ENCODE peak calls at places on chromosomes 3 and 15, in ten cellular contexts. L is pancreas, R is astrocyte of the cerebellum, J is uterus, D is bronchial epithelial cell, T is NT2/D1, I is fibroblast of lung, P is lower leg skin, G is right atrium auricular region, N is gastrocnemius medialis. H is an unnamed sample.

GRCh38 chr3:78907367-78907766 is 860.4 kb downstream of the ROBO1 start:
- DNase-seq in P (no peak), T (no peak), D (no peak), R (no peak), N (no peak), I (peak), L (no peak), J (no peak), G (no peak), H (peak)

GRCh38 chr3:58180940-58181587 is 29.7 kb downstream of the DNASE1L3 start:
- DNase-seq in L (no peak), T (no peak), I (no peak), J (no peak), P (no peak), R (no peak), G (no peak), N (no peak), D (peak), H (no peak)

GRCh38 chr3:197811343-197811742 is 20.3 kb downstream of the LRCH3 start:
- DNase-seq in L (no peak), P (peak), R (no peak), G (peak), I (peak), T (no peak), J (peak), D (no peak), N (peak), H (peak)

GRCh38 chr3:51384145-51384729 is 854 bp upstream of the MANF start:
- DNase-seq in J (peak), G (no peak), D (no peak), L (no peak), R (no peak), P (no peak), I (no peak), N (no peak), T (no peak), H (peak)

GRCh38 chr3:116199063-116199462 is 246.2 kb downstream of the LSAMP start:
- DNase-seq in L (no peak), T (no peak), P (no peak), N (no peak), J (no peak), I (no peak), R (no peak), D (no peak), G (no peak), H (no peak)

GRCh38 chr3:185983495-185984141 is 45.8 kb upstream of the TRA2B start:
- DNase-seq in G (peak), I (peak), L (peak), N (peak), P (peak), R (peak), T (peak), D (peak), J (peak), H (peak)

GRCh38 chr3:196419386-196419785 is 12.8 kb downstream of the UBXN7 start:
- DNase-seq in L (no peak), J (no peak), N (no peak), I (no peak), R (no peak), G (no peak), P (no peak), D (no peak), T (no peak), H (no peak)

GRCh38 chr3:170431054-170431453 is 12.4 kb downstream of the CLDN11 start:
- DNase-seq in N (no peak), L (no peak), R (no peak), P (no peak), T (no peak), I (no peak), D (no peak), G (no peak), J (no peak), H (no peak)

GRCh38 chr3:42600958-42601675 is 631 bp downstream of the NKTR start:
- DNase-seq in J (peak), N (peak), T (peak), R (peak), L (no peak), D (peak), G (peak), P (peak), I (peak), H (peak)

GRCh38 chr15:87672309-87672897 is 584.1 kb downstream of the NTRK3 start:
- DNase-seq in T (peak), L (peak), D (peak), R (peak), N (no peak), J (peak), I (peak), G (no peak), P (no peak), H (peak)

GRCh38 chr15:37015025-37015424 is 85.3 kb downstream of the MEIS2 start:
- DNase-seq in J (no peak), I (no peak), D (peak), L (no peak), T (no peak), R (peak), G (peak), P (no peak), N (no peak), H (no peak)

GRCh38 chr15:98842192-98842972 is 165.2 kb downstream of the PGPEP1L start:
- DNase-seq in J (no peak), I (no peak), T (no peak), L (no peak), N (no peak), G (no peak), R (no peak), P (no peak), D (peak), H (no peak)

GRCh38 chr3:143348486-143349327 is 229.1 kb downstream of the CHST2 start:
- DNase-seq in T (no peak), P (no peak), D (no peak), G (no peak), J (no peak), L (no peak), N (no peak), I (no peak), R (no peak), H (no peak)

GRCh38 chr15:97728791-97729190 is 231.7 kb upstream of the ARRDC4 start:
- DNase-seq in I (no peak), D (no peak), L (no peak), P (no peak), J (no peak), T (no peak), N (no peak), R (no peak), G (no peak), H (no peak)

GRCh38 chr15:69604050-69604378 is 151.4 kb downstream of the RPLP1 start:
- DNase-seq in N (no peak), D (peak), G (peak), L (peak), P (peak), R (no peak), T (no peak), J (no peak), I (no peak), H (peak)

GRCh38 chr3:122609798-122610559 is 32.5 kb downstream of the PARP15 start:
- DNase-seq in L (no peak), P (no peak), D (peak), N (no peak), I (peak), T (no peak), J (no peak), G (no peak), R (peak), H (peak)

GRCh38 chr3:2218826-2219225 is 120.2 kb downstream of the CNTN4 start:
- DNase-seq in J (no peak), I (no peak), T (no peak), R (no peak), G (no peak), P (no peak), D (no peak), L (no peak), N (no peak), H (no peak)

GRCh38 chr3:160448845-160449659 is 534 bp downstream of the TRIM59 start:
- DNase-seq in P (no peak), G (no peak), T (peak), L (no peak), I (peak), R (no peak), D (peak), J (no peak), N (no peak), H (peak)

GRCh38 chr3:123584284-123584987 is 417 bp downstream of the HACD2 start:
- DNase-seq in P (peak), R (no peak), L (no peak), J (no peak), T (no peak), N (peak), D (no peak), G (no peak), I (no peak), H (peak)

GRCh38 chr3:41370307-41370706 is 171.0 kb downstream of the CTNNB1 start:
- DNase-seq in R (no peak), P (no peak), N (no peak), L (no peak), I (no peak), J (no peak), G (no peak), T (no peak), D (peak), H (no peak)

GRCh38 chr15:63405683-63406456 is 24.2 kb upstream of the CA12 start:
- DNase-seq in I (no peak), J (no peak), P (no peak), N (no peak), G (peak), D (no peak), L (no peak), R (no peak), T (no peak), H (no peak)

GRCh38 chr3:185954366-185954723 is 16.5 kb upstream of the TRA2B start:
- DNase-seq in N (no peak), L (no peak), R (no peak), I (no peak), J (no peak), T (no peak), D (no peak), G (no peak), P (no peak), H (no peak)

GRCh38 chr3:71478568-71478967 is 105.0 kb downstream of the FOXP1 start:
- DNase-seq in T (no peak), N (no peak), P (no peak), R (no peak), J (no peak), L (no peak), D (peak), G (no peak), I (no peak), H (no peak)

GRCh38 chr3:10142707-10143560 is 1.4 kb downstream of the VHL start:
- DNase-seq in N (peak), L (no peak), T (no peak), J (peak), G (no peak), R (no peak), D (no peak), I (peak), P (peak), H (peak)

GRCh38 chr3:178915365-178915764 is 156.2 kb downstream of the ZMAT3 start:
- DNase-seq in J (no peak), N (no peak), R (no peak), I (no peak), G (no peak), T (no peak), D (no peak), P (no peak), L (no peak), H (no peak)

GRCh38 chr15:31552482-31553099 is 226.0 kb downstream of the KLF13 start:
- DNase-seq in T (no peak), G (no peak), D (no peak), J (no peak), L (no peak), I (no peak), N (no peak), P (no peak), R (no peak), H (no peak)

GRCh38 chr3:164459526-164460151 is 618.7 kb downstream of the SI start:
- DNase-seq in T (no peak), G (no peak), P (no peak), R (no peak), L (no peak), J (no peak), N (no peak), D (no peak), I (no peak), H (peak)

GRCh38 chr3:184334470-184335158 is 2.8 kb upstream of the FAM131A start:
- DNase-seq in J (no peak), R (no peak), G (no peak), N (no peak), T (no peak), L (no peak), I (peak), P (no peak), D (peak), H (no peak)

GRCh38 chr3:130259170-130259874 is 86.2 kb upstream of the COL6A5 start:
- DNase-seq in L (no peak), G (no peak), T (no peak), N (no peak), J (no peak), D (no peak), I (peak), P (no peak), R (no peak), H (no peak)

GRCh38 chr3:125694761-125695294 is 99.5 kb upstream of the OSBPL11 start:
- DNase-seq in N (no peak), D (no peak), R (peak), J (no peak), G (no peak), L (no peak), T (no peak), P (no peak), I (no peak), H (no peak)

GRCh38 chr3:1998739-1999138 is 99.9 kb upstream of the CNTN4 start:
- DNase-seq in T (no peak), L (no peak), D (no peak), P (no peak), I (no peak), N (no peak), R (no peak), J (no peak), G (no peak), H (no peak)

DNA sequence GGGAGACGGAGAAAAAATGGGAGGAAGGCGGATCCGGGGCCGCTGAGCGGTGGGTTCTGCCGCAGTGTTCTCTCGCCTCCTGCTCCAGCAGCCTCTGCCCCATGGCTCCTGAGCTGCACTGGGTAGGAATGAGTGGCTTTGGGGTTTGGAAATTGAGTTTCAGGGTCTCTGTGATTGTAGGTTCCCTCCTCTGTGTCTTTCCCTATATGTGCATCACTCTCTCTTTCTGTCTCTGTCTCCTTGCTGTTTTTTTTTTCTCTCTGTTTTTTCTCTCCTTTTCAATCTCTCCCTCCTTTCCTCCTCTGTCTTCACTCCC is 1.9 kb downstream of the GRM7 start:
- DNase-seq in I (no peak), L (no peak), R (no peak), N (no peak), D (no peak), P (no peak), T (no peak), G (no peak), J (no peak), H (no peak)
- H3K4me3 ChIP-seq in I (no peak), L (no peak), R (peak), N (no peak), D (no peak), P (no peak), T (peak), G (no peak), J (peak), H (no peak)

GRCh38 chr3:76673171-76673570 is 366.7 kb upstream of the ROBO2 start:
- DNase-seq in P (no peak), N (no peak), R (peak), L (no peak), D (no peak), G (no peak), T (no peak), I (no peak), J (no peak), H (peak)
- H3K4me3 ChIP-seq in P (no peak), N (no peak), R (no peak), L (no peak), D (no peak), G (no peak), T (no peak), I (no peak), J (no peak), H (no peak)

GRCh38 chr15:25844981-25845680 is 18.0 kb downstream of the ATP10A start:
- DNase-seq in G (no peak), L (no peak), T (no peak), R (no peak), D (no peak), I (no peak), P (no peak), J (no peak), N (no peak), H (no peak)

GRCh38 chr15:25847066-25847465 is 16.1 kb downstream of the ATP10A start:
- DNase-seq in I (no peak), R (no peak), L (no peak), T (no peak), G (no peak), N (no peak), D (no peak), J (no peak), P (no peak), H (no peak)

GRCh38 chr15:25848325-25848724 is 14.8 kb downstream of the ATP10A start:
- DNase-seq in T (no peak), J (no peak), D (no peak), L (no peak), N (no peak), P (no peak), G (no peak), I (no peak), R (no peak), H (no peak)

GRCh38 chr15:25846377-25846776 is 16.8 kb downstream of the ATP10A start:
- DNase-seq in N (no peak), R (no peak), D (no peak), I (no peak), P (no peak), L (no peak), G (no peak), J (no peak), T (no peak), H (no peak)

DNA sequence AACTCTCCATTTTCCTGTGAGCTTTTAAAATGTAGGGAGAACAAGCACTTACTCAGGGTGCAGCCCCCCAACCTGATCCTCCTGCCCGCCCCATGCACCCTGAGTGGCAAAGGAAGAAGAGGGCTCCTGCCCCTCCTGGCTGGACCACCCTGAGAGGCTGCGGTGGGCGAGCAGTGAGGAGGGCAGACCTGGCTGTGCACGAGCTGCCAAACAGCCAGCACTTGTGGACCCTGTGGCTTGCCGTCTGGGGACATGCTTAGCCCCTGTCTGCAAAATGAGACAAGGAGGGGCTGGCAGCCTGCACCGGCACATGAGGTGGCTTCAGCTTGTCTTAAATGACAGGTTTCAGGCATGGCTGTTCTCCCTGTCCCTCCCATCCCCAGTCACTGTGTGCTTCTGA is 18.6 kb downstream of the ATP10A start:
- DNase-seq in G (no peak), N (no peak), L (no peak), P (no peak), T (no peak), I (no peak), J (no peak), R (no peak), D (no peak), H (no peak)
- H3K4me3 ChIP-seq in G (no peak), N (no peak), L (no peak), P (no peak), T (no peak), I (no peak), J (no peak), R (no peak), D (no peak), H (no peak)

GRCh38 chr3:156677536-156677935 is 3.1 kb downstream of the TIPARP start:
- DNase-seq in G (no peak), J (no peak), N (no peak), D (no peak), I (no peak), R (no peak), L (no peak), P (no peak), T (no peak), H (no peak)
- H3K4me3 ChIP-seq in G (no peak), J (no peak), N (peak), D (no peak), I (peak), R (peak), L (no peak), P (no peak), T (no peak), H (no peak)